ENCODE peak calls at places on chromosomes 3 and 15, in eight cellular contexts. One of them, this sample, is unnamed.

GRCh38 chr15:100667405-100668320 is 65.3 kb downstream of the ASB7 start:
- DNase-seq in GM10248: no peak
- DNase-seq in NCI-H524: peak
- DNase-seq in NCI-H1105: no peak
- DNase-seq in substantia nigra: no peak
- DNase-seq in GM13977: no peak
- DNase-seq in B cell: no peak
- DNase-seq in CD4-positive, alpha-beta T cell: no peak
- DNase-seq in this sample: no peak

GRCh38 chr3:127820871-127821853 is 1.2 kb downstream of the MGLL start:
- DNase-seq in GM10248: peak
- DNase-seq in NCI-H524: no peak
- DNase-seq in NCI-H1105: peak
- DNase-seq in substantia nigra: no peak
- DNase-seq in GM13977: peak
- DNase-seq in B cell: no peak
- DNase-seq in CD4-positive, alpha-beta T cell: no peak
- DNase-seq in this sample: no peak

GRCh38 chr3:112001516-112001915 is 2.8 kb downstream of the TAGLN3 start:
- DNase-seq in GM10248: no peak
- DNase-seq in NCI-H524: no peak
- DNase-seq in NCI-H1105: no peak
- DNase-seq in substantia nigra: no peak
- DNase-seq in GM13977: no peak
- DNase-seq in B cell: no peak
- DNase-seq in CD4-positive, alpha-beta T cell: no peak
- DNase-seq in this sample: no peak

GRCh38 chr3:195238626-195239118 is 32.3 kb downstream of the XXYLT1 start:
- DNase-seq in GM10248: no peak
- DNase-seq in NCI-H524: no peak
- DNase-seq in NCI-H1105: no peak
- DNase-seq in substantia nigra: no peak
- DNase-seq in GM13977: no peak
- DNase-seq in B cell: no peak
- DNase-seq in CD4-positive, alpha-beta T cell: no peak
- DNase-seq in this sample: no peak

GRCh38 chr3:189260556-189261493 is 89.1 kb downstream of the TPRG1 start:
- DNase-seq in GM10248: no peak
- DNase-seq in NCI-H524: no peak
- DNase-seq in NCI-H1105: no peak
- DNase-seq in substantia nigra: no peak
- DNase-seq in GM13977: no peak
- DNase-seq in B cell: no peak
- DNase-seq in CD4-positive, alpha-beta T cell: no peak
- DNase-seq in this sample: no peak

GRCh38 chr15:80693682-80694623 is 1.2 kb upstream of the ABHD17C start:
- DNase-seq in GM10248: no peak
- DNase-seq in NCI-H524: no peak
- DNase-seq in NCI-H1105: no peak
- DNase-seq in substantia nigra: no peak
- DNase-seq in GM13977: peak
- DNase-seq in B cell: no peak
- DNase-seq in CD4-positive, alpha-beta T cell: no peak
- DNase-seq in this sample: peak

GRCh38 chr3:152317184-152317583 is 48.5 kb downstream of the MBNL1 start:
- DNase-seq in GM10248: no peak
- DNase-seq in NCI-H524: no peak
- DNase-seq in NCI-H1105: no peak
- DNase-seq in substantia nigra: no peak
- DNase-seq in GM13977: no peak
- DNase-seq in B cell: no peak
- DNase-seq in CD4-positive, alpha-beta T cell: no peak
- DNase-seq in this sample: no peak

GRCh38 chr3:147616998-147617619 is 207.9 kb downstream of the ZIC1 start:
- DNase-seq in GM10248: no peak
- DNase-seq in NCI-H524: no peak
- DNase-seq in NCI-H1105: peak
- DNase-seq in substantia nigra: no peak
- DNase-seq in GM13977: no peak
- DNase-seq in B cell: no peak
- DNase-seq in CD4-positive, alpha-beta T cell: no peak
- DNase-seq in this sample: peak

GRCh38 chr15:88243895-88244787 is 12.4 kb downstream of the NTRK3 start:
- DNase-seq in GM10248: peak
- DNase-seq in NCI-H524: peak
- DNase-seq in NCI-H1105: no peak
- DNase-seq in substantia nigra: no peak
- DNase-seq in GM13977: peak
- DNase-seq in B cell: peak
- DNase-seq in CD4-positive, alpha-beta T cell: no peak
- DNase-seq in this sample: peak

GRCh38 chr15:48370460-48370859 is 39.2 kb downstream of the DUT start:
- DNase-seq in GM10248: no peak
- DNase-seq in NCI-H524: no peak
- DNase-seq in NCI-H1105: no peak
- DNase-seq in substantia nigra: no peak
- DNase-seq in GM13977: no peak
- DNase-seq in B cell: no peak
- DNase-seq in CD4-positive, alpha-beta T cell: no peak
- DNase-seq in this sample: peak

GRCh38 chr3:146581877-146582508 is 23.2 kb downstream of the PLSCR5 start:
- DNase-seq in GM10248: peak
- DNase-seq in NCI-H524: no peak
- DNase-seq in NCI-H1105: no peak
- DNase-seq in substantia nigra: no peak
- DNase-seq in GM13977: no peak
- DNase-seq in B cell: no peak
- DNase-seq in CD4-positive, alpha-beta T cell: no peak
- DNase-seq in this sample: no peak

GRCh38 chr15:86300371-86301106 is 220.9 kb downstream of the AGBL1 start:
- DNase-seq in GM10248: no peak
- DNase-seq in NCI-H524: no peak
- DNase-seq in NCI-H1105: no peak
- DNase-seq in substantia nigra: no peak
- DNase-seq in GM13977: no peak
- DNase-seq in B cell: no peak
- DNase-seq in CD4-positive, alpha-beta T cell: no peak
- DNase-seq in this sample: no peak

GRCh38 chr3:66520716-66521115 is 19.9 kb upstream of the LRIG1 start:
- DNase-seq in GM10248: no peak
- DNase-seq in NCI-H524: no peak
- DNase-seq in NCI-H1105: no peak
- DNase-seq in substantia nigra: no peak
- DNase-seq in GM13977: no peak
- DNase-seq in B cell: no peak
- DNase-seq in CD4-positive, alpha-beta T cell: no peak
- DNase-seq in this sample: no peak

GRCh38 chr3:41365973-41366372 is 166.7 kb downstream of the CTNNB1 start:
- DNase-seq in GM10248: no peak
- DNase-seq in NCI-H524: no peak
- DNase-seq in NCI-H1105: peak
- DNase-seq in substantia nigra: no peak
- DNase-seq in GM13977: no peak
- DNase-seq in B cell: no peak
- DNase-seq in CD4-positive, alpha-beta T cell: no peak
- DNase-seq in this sample: no peak

GRCh38 chr3:16409032-16409431 is 104.5 kb downstream of the RFTN1 start:
- DNase-seq in GM10248: no peak
- DNase-seq in NCI-H524: no peak
- DNase-seq in NCI-H1105: no peak
- DNase-seq in substantia nigra: no peak
- DNase-seq in GM13977: no peak
- DNase-seq in B cell: no peak
- DNase-seq in CD4-positive, alpha-beta T cell: no peak
- DNase-seq in this sample: no peak

This sample was measured in myocyte.